ENCODE peak calls at places on chromosomes 4 and X, in eight cellular contexts. Q, H, G, J, X, I, N and L are unnamed samples.
A peak's percentile ranks its signal among the peaks of the same experiment; 100 is the strongest.

GRCh38 chr4:48247142-48247877 is 22.3 kb downstream of the TEC start:
- DNase-seq in G (no peak), Q (no peak), J (no peak), N (no peak), X (no peak), I (no peak), H (no peak), L (no peak)

GRCh38 chr4:76782837-76783236 is 115.1 kb downstream of the SOWAHB start:
- DNase-seq in N (no peak), Q (no peak), G (peak; percentile 71), I (no peak), H (no peak), J (no peak), X (no peak), L (no peak)

GRCh38 chr4:87707279-87707918 is 57.3 kb downstream of the DMP1 start:
- DNase-seq in N (no peak), Q (no peak), X (no peak), I (no peak), H (no peak), G (no peak), J (no peak), L (no peak)

GRCh38 chr4:21726255-21726815 is 222.2 kb downstream of the KCNIP4 start:
- DNase-seq in I (no peak), X (peak; percentile 5), N (no peak), J (no peak), Q (no peak), G (no peak), H (no peak), L (no peak)

GRCh38 chr4:34148322-34148908 is 2095.9 kb downstream of the ARAP2 start:
- DNase-seq in N (no peak), J (no peak), Q (no peak), G (no peak), I (no peak), H (no peak), X (no peak), L (no peak)

GRCh38 chrX:9019151-9019550 is 14.8 kb downstream of the FAM9B start:
- DNase-seq in I (no peak), N (no peak), J (no peak), Q (no peak), X (no peak), G (peak; percentile 16), H (no peak), L (no peak)

GRCh38 chr4:11271263-11271662 is 157.4 kb downstream of the HS3ST1 start:
- DNase-seq in I (no peak), X (no peak), J (no peak), H (no peak), G (no peak), Q (no peak), N (no peak), L (no peak)

GRCh38 chr4:182265881-182266280 is 22.7 kb downstream of the TENM3 start:
- DNase-seq in J (no peak), N (no peak), Q (no peak), H (no peak), I (no peak), X (no peak), G (no peak), L (no peak)

GRCh38 chrX:23871905-23872546 is 35.7 kb downstream of the APOO start:
- DNase-seq in X (no peak), G (no peak), N (no peak), H (no peak), J (no peak), Q (no peak), I (no peak), L (no peak)

GRCh38 chr4:143609492-143609891 is 91.0 kb downstream of the FREM3 start:
- DNase-seq in N (no peak), H (no peak), G (no peak), I (no peak), X (no peak), Q (no peak), J (no peak), L (no peak)

GRCh38 chrX:12263211-12263610 is 124.9 kb downstream of the FRMPD4 start:
- DNase-seq in Q (no peak), H (no peak), G (no peak), N (no peak), I (no peak), X (no peak), J (no peak), L (no peak)

GRCh38 chr4:119816473-119816872 is 187.9 kb upstream of the PDE5A start:
- DNase-seq in X (no peak), G (no peak), N (no peak), I (no peak), H (no peak), Q (no peak), J (no peak), L (no peak)